ENCODE peak calls at places on chromosome 13, in five cellular contexts. G, N, A, I and E are unnamed samples.
A peak's percentile ranks its signal among the peaks of the same experiment; 100 is the strongest.

GRCh38 chr13:106361621-106362020 is 173.8 kb downstream of the EFNB2 start:
- DNase-seq in G (no peak), N (no peak), A (no peak), I (no peak), E (no peak)

GRCh38 chr13:89925107-89925506 is 1422.4 kb upstream of the MIR17HG start:
- DNase-seq in G (no peak), N (peak; percentile 66), A (peak; percentile 2), I (no peak), E (peak; percentile 56)

GRCh38 chr13:80436571-80437169 is 95.7 kb upstream of the SPRY2 start:
- DNase-seq in G (no peak), N (no peak), A (peak; percentile 21), I (no peak), E (no peak)

GRCh38 chr13:84641491-84641890 is 759.2 kb upstream of the SLITRK1 start:
- DNase-seq in G (no peak), N (no peak), A (no peak), I (no peak), E (no peak)

GRCh38 chr13:45879666-45880065 is 28.1 kb upstream of the SIAH3 start:
- DNase-seq in G (no peak), N (peak; percentile 86), A (peak; percentile 15), I (no peak), E (peak; percentile 50)

GRCh38 chr13:75541287-75541686 is 3.6 kb upstream of the COMMD6 start:
- DNase-seq in G (no peak), N (no peak), A (peak; percentile 10), I (no peak), E (no peak)

GRCh38 chr13:106036870-106037269 is 498.6 kb downstream of the EFNB2 start:
- DNase-seq in G (no peak), N (peak; percentile 75), A (no peak), I (no peak), E (no peak)

GRCh38 chr13:68713394-68713793 is 1394.2 kb upstream of the ATXN8OS start:
- DNase-seq in G (no peak), N (peak; percentile 61), A (no peak), I (no peak), E (no peak)

GRCh38 chr13:111064661-111065060 is 50.4 kb upstream of the ARHGEF7 start:
- DNase-seq in G (no peak), N (no peak), A (no peak), I (no peak), E (no peak)

GRCh38 chr13:103772576-103772975 is 706.4 kb upstream of the SLC10A2 start:
- DNase-seq in G (no peak), N (peak; percentile 51), A (no peak), I (no peak), E (no peak)

GRCh38 chr13:45934283-45934682 is 82.7 kb upstream of the SIAH3 start:
- DNase-seq in G (no peak), N (no peak), A (no peak), I (no peak), E (no peak)

GRCh38 chr13:36131215-36131930 is at the start of gene DCLK1:
- DNase-seq in G (peak; percentile 84), N (peak; percentile 89), A (peak; percentile 9), I (peak; percentile 36), E (no peak)

GRCh38 chr13:97306646-97307045 is 84.5 kb downstream of the MBNL2 start:
- DNase-seq in G (no peak), N (no peak), A (peak; percentile 26), I (no peak), E (no peak)